ENCODE peak calls at places on chromosomes 12 and 14, in five cellular contexts. C, H, X, U and Q are unnamed samples.
A peak's percentile ranks its signal among the peaks of the same experiment; 100 is the strongest.

GRCh38 chr14:102893452-102893851 is 29.0 kb upstream of the AMN start:
- DNase-seq in U (peak; percentile 98), C (no peak), X (peak; percentile 91), H (peak; percentile 95), Q (peak; percentile 29)

GRCh38 chr14:24813089-24813815 is 179.3 kb upstream of the GZMB start:
- DNase-seq in U (no peak), X (no peak), H (no peak), C (no peak), Q (no peak)

GRCh38 chr12:100926669-100927248 is 132.2 kb downstream of the ANO4 start:
- DNase-seq in H (no peak), U (peak; percentile 35), X (no peak), C (peak; percentile 3), Q (no peak)

GRCh38 chr12:58529114-58529665 is 391.1 kb downstream of the LRIG3 start:
- DNase-seq in U (peak; percentile 94), H (peak; percentile 44), X (no peak), C (no peak), Q (no peak)

GRCh38 chr14:62126885-62127478 is 364.8 kb downstream of the SNAPC1 start:
- DNase-seq in U (peak; percentile 63), H (peak; percentile 12), C (peak; percentile 46), X (no peak), Q (no peak)

GRCh38 chr12:94287245-94287628 is 138.9 kb downstream of the PLXNC1 start:
- DNase-seq in X (no peak), U (no peak), C (no peak), H (no peak), Q (no peak)

GRCh38 chr14:59455411-59455810 is 9.8 kb downstream of the GPR135 start:
- DNase-seq in X (no peak), C (no peak), H (peak; percentile 71), U (peak; percentile 98), Q (no peak)

GRCh38 chr14:105050551-105050897 is 14.7 kb downstream of the GPR132 start:
- DNase-seq in H (no peak), U (no peak), C (peak; percentile 51), X (no peak), Q (no peak)

GRCh38 chr12:87074801-87075200 is 818.6 kb upstream of the MGAT4C start:
- DNase-seq in X (no peak), C (no peak), U (peak; percentile 4), H (peak; percentile 0), Q (no peak)

GRCh38 chr12:524167-524951 is 64.6 kb downstream of the B4GALNT3 start:
- DNase-seq in C (no peak), H (no peak), U (no peak), X (no peak), Q (no peak)

GRCh38 chr12:62435337-62436163 is 31.1 kb upstream of the MON2 start:
- DNase-seq in H (peak; percentile 8), U (peak; percentile 60), C (no peak), X (peak; percentile 86), Q (no peak)

GRCh38 chr14:29773990-29774389 is 153.7 kb downstream of the PRKD1 start:
- DNase-seq in H (no peak), U (no peak), C (peak; percentile 17), X (no peak), Q (no peak)

GRCh38 chr12:2140858-2141519 is 88.2 kb downstream of the CACNA1C start:
- DNase-seq in H (no peak), C (no peak), U (no peak), X (no peak), Q (no peak)

GRCh38 chr12:116009805-116010204 is 267.7 kb downstream of the MED13L start:
- DNase-seq in H (no peak), X (no peak), C (no peak), U (peak; percentile 14), Q (no peak)